ENCODE peak calls at places on chromosomes 11 and 22, in eight cellular contexts. R is neuronal stem cell; S is NCI-H1930; Y is NCI-H69; G is iPS DF 19.7; N is activated gamma-delta T cell treated with anti-CD3 and anti-CD28 coated beads, Interleukin-2, amount 50 U/mL, for 16 hours; E is mammary epithelial cell; A is B cell. W is an unnamed sample.

GRCh38 chr22:46830001-46830715 is 67.7 kb downstream of the TBC1D22A start:
- DNase-seq in R (no peak), S (no peak), Y (peak; percentile 22), G (no peak), N (no peak), E (peak; percentile 14), A (no peak), W (no peak)

GRCh38 chr11:83554896-83555295 is 268.7 kb upstream of the CCDC90B start:
- DNase-seq in R (no peak), S (no peak), Y (peak; percentile 90), G (no peak), N (no peak), E (no peak), A (no peak), W (no peak)

GRCh38 chr11:24575392-24575791 is 78.5 kb downstream of the LUZP2 start:
- DNase-seq in R (no peak), S (no peak), Y (no peak), G (no peak), N (no peak), E (no peak), A (no peak), W (no peak)

GRCh38 chr11:35170503-35170902 is 31.5 kb downstream of the CD44 start:
- DNase-seq in R (no peak), S (no peak), Y (no peak), G (no peak), N (no peak), E (no peak), A (no peak), W (no peak)

GRCh38 chr11:130622126-130622525 is 173.7 kb downstream of the ADAMTS15 start:
- DNase-seq in R (no peak), S (no peak), Y (peak; percentile 88), G (no peak), N (no peak), E (no peak), A (no peak), W (no peak)

GRCh38 chr11:112163875-112164521 is at the start of gene IL18:
- DNase-seq in R (no peak), S (no peak), Y (no peak), G (no peak), N (no peak), E (no peak), A (peak; percentile 9), W (no peak)

GRCh38 chr11:66546368-66546965 is at the start of gene ACTN3:
- DNase-seq in R (peak; percentile 66), S (no peak), Y (no peak), G (peak; percentile 50), N (no peak), E (no peak), A (no peak), W (peak; percentile 95)

GRCh38 chr22:23816552-23816976 is 22.2 kb downstream of the DERL3 start:
- DNase-seq in R (no peak), S (no peak), Y (no peak), G (no peak), N (no peak), E (no peak), A (no peak), W (no peak)

GRCh38 chr11:73761403-73761945 is 600 bp upstream of the RAB6A start:
- DNase-seq in R (no peak), S (no peak), Y (no peak), G (no peak), N (no peak), E (peak; percentile 15), A (no peak), W (no peak)

GRCh38 chr11:81869337-81870065 is 864.2 kb downstream of the FAM181B start:
- DNase-seq in R (no peak), S (no peak), Y (peak; percentile 30), G (no peak), N (peak; percentile 75), E (peak; percentile 82), A (peak; percentile 80), W (no peak)

GRCh38 chr11:21771097-21771496 is 421.8 kb upstream of the ANO5 start:
- DNase-seq in R (no peak), S (peak; percentile 69), Y (peak; percentile 50), G (no peak), N (no peak), E (no peak), A (no peak), W (no peak)

GRCh38 chr11:58968251-58968711 is 29.0 kb downstream of the GLYATL1 start:
- DNase-seq in R (no peak), S (peak; percentile 36), Y (peak; percentile 80), G (no peak), N (no peak), E (peak; percentile 11), A (no peak), W (no peak)

GRCh38 chr22:49570032-49570848 is 257.4 kb downstream of the BRD1 start:
- DNase-seq in R (no peak), S (no peak), Y (no peak), G (no peak), N (no peak), E (no peak), A (no peak), W (no peak)

GRCh38 chr11:46047520-46047919 is 73.7 kb downstream of the PHF21A start:
- DNase-seq in R (no peak), S (no peak), Y (peak; percentile 66), G (no peak), N (no peak), E (peak; percentile 49), A (no peak), W (no peak)

W was measured in HuH-7.5.